ENCODE peak calls at places on chromosomes 5 and 9, in five cellular contexts. M is mesothelial cell of epicardium, O is OCI-M1, X is erythroblast, H is GM12891. B is an unnamed sample.

GRCh38 chr5:171444582-171444981 is 25.1 kb downstream of the FGF18 start:
- DNase-seq in M (no peak), H (no peak), X (no peak), O (no peak), B (no peak)

GRCh38 chr5:81212211-81212687 is 20.9 kb upstream of the CKMT2 start:
- DNase-seq in X (no peak), M (no peak), H (no peak), O (no peak), B (no peak)

GRCh38 chr5:145483211-145483610 is 351.9 kb downstream of the PRELID2 start:
- DNase-seq in X (no peak), H (no peak), M (no peak), O (no peak), B (no peak)

GRCh38 chr5:147935032-147935431 is 28.7 kb upstream of the C5orf46 start:
- DNase-seq in H (no peak), O (peak), M (no peak), X (peak), B (no peak)

GRCh38 chr9:108816037-108816436 is 39.7 kb downstream of the ACTL7B start:
- DNase-seq in M (no peak), O (peak), X (no peak), H (no peak), B (no peak)

GRCh38 chr9:137369111-137369787 is 53.7 kb downstream of the EXD3 start:
- DNase-seq in H (no peak), M (no peak), X (no peak), O (no peak), B (no peak)

GRCh38 chr9:89882876-89883275 is 278.1 kb downstream of the GADD45G start:
- DNase-seq in M (no peak), H (no peak), O (no peak), X (no peak), B (no peak)

GRCh38 chr5:25713259-25713658 is 1068.5 kb upstream of the CDH10 start:
- DNase-seq in M (no peak), X (no peak), O (peak), H (no peak), B (no peak)

GRCh38 chr5:76874088-76874581 is 24.3 kb downstream of the S100Z start:
- DNase-seq in O (peak), H (no peak), X (no peak), M (no peak), B (no peak)

GRCh38 chr5:76818844-76819831 is at the start of gene F2RL1:
- DNase-seq in X (no peak), H (peak), M (peak), O (no peak), B (peak)

GRCh38 chr9:92728831-92729734 is 35.5 kb downstream of the BICD2 start:
- DNase-seq in X (no peak), H (peak), M (no peak), O (no peak), B (no peak)